ENCODE peak calls at places on chromosomes 4 and X, in five cellular contexts. X, G, F, N and S are unnamed samples.

GRCh38 chrX:106300656-106301055 is 132.6 kb downstream of the PWWP3B start:
- ATAC-seq in G (no peak), N (no peak), F (no peak), X (no peak), S (no peak)

GRCh38 chrX:9291666-9292065 is 173.2 kb upstream of the TBL1X start:
- ATAC-seq in F (no peak), X (no peak), N (no peak), G (no peak), S (no peak)

GRCh38 chrX:71606536-71607216 is 11.6 kb downstream of the CXCR3 start:
- ATAC-seq in N (no peak), X (no peak), F (no peak), G (no peak), S (no peak)

GRCh38 chrX:129701624-129702069 is 37.1 kb upstream of the XPNPEP2 start:
- ATAC-seq in G (no peak), X (peak; percentile 35), N (peak; percentile 17), F (peak; percentile 81), S (peak; percentile 80)

GRCh38 chr4:44725166-44725565 is 1.2 kb downstream of the GNPDA2 start:
- ATAC-seq in F (no peak), X (no peak), N (no peak), G (peak; percentile 10), S (no peak)

GRCh38 chr4:61528595-61528994 is 328.5 kb downstream of the ADGRL3 start:
- ATAC-seq in G (no peak), N (no peak), X (no peak), F (no peak), S (no peak)

GRCh38 chr4:164866817-164867490 is 10.0 kb upstream of the APELA start:
- ATAC-seq in F (no peak), G (no peak), X (no peak), N (no peak), S (no peak)

GRCh38 chr4:6277139-6277802 is 7.6 kb downstream of the WFS1 start:
- ATAC-seq in X (peak; percentile 40), N (peak; percentile 73), F (peak; percentile 36), G (no peak), S (peak; percentile 14)

GRCh38 chr4:79650794-79651431 is 242.9 kb upstream of the GK2 start:
- ATAC-seq in F (no peak), N (no peak), G (no peak), X (no peak), S (peak; percentile 40)

GRCh38 chr4:8835521-8836365 is 35.9 kb downstream of the HMX1 start:
- ATAC-seq in G (no peak), F (no peak), N (no peak), X (no peak), S (no peak)

GRCh38 chrX:133531012-133531411 is 115.7 kb upstream of the GPC4 start:
- ATAC-seq in F (no peak), G (no peak), N (no peak), X (no peak), S (peak; percentile 39)

GRCh38 chrX:150051096-150051495 is 112.8 kb upstream of the EOLA2 start:
- ATAC-seq in N (no peak), G (no peak), F (no peak), X (no peak), S (no peak)

GRCh38 chrX:23901065-23901464 is 6.7 kb downstream of the APOO start:
- ATAC-seq in F (peak; percentile 72), N (peak; percentile 35), X (peak; percentile 20), G (peak; percentile 17), S (no peak)

DNA sequence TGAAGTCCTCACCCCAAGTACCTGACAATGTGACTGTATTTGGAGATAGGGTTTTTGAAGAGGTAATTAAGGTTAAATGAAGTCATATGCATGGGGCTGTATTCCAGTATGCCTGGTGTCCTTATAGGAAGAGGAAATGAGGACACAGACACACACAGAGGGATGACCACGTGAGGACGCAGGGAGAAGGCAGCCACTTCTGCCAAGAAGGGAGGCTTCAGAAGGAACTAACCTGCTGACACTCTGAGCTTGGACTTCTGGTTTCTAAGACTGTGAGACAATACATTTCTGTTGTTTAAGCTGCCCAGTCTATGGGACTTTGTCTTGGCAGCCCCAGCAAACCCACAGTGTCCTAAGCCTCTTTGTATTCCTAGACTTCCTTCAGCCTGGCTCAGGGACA is 3.0 kb upstream of the SLC2A9 start:
- ATAC-seq in G (no peak), N (no peak), F (no peak), X (no peak), S (peak; percentile 17)
- H3K4me1 ChIP-seq in G (peaks cover 2% of the 10 kb centered on the region), N (peaks cover 55% of the 10 kb centered on the region), F (peaks cover 22% of the 10 kb centered on the region), X (no peaks in the 10 kb centered on the region), S (peaks cover 21% of the 10 kb centered on the region)

GRCh38 chr4:156775803-156776202 is 195.8 kb downstream of the PDGFC start:
- ATAC-seq in F (peak; percentile 31), X (no peak), G (no peak), N (peak; percentile 32), S (no peak)
- H3K4me1 ChIP-seq in F (peaks cover 1% of the 10 kb centered on the region), X (peaks cover 7% of the 10 kb centered on the region), G (no peaks in the 10 kb centered on the region), N (peaks cover 20% of the 10 kb centered on the region), S (peaks cover 6% of the 10 kb centered on the region)

DNA sequence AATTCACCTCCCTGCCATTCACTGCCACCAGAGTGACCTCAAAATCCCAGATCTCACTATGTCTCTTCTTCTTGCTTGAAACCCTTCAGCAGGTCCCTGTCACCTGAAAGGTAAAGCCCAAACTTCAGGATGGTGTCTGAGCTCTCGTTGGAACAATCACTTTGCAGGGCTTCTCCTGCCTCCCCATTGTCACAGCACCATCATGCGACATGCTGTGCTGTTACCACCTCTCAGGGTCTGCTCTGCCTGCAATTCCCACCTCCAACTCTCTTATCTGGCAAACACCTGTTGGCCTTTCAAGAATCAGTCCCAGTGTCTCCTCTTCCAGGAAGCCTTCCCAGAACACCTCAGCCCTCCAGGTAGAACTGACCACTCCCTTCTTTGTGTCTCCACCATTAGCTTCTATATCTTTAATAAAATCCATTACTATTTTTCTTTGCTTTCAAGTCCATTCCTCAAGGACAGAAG is 46.2 kb downstream of the SEL1L3 start:
- ATAC-seq in N (no peak), G (no peak), X (no peak), F (no peak), S (no peak)
- H3K4me1 ChIP-seq in N (peaks cover 11% of the 10 kb centered on the region), G (no peaks in the 10 kb centered on the region), X (no peaks in the 10 kb centered on the region), F (no peaks in the 10 kb centered on the region), S (peaks cover 8% of the 10 kb centered on the region)

GRCh38 chrX:115040417-115040816 is 23.0 kb upstream of the IL13RA2 start:
- ATAC-seq in N (no peak), X (no peak), F (no peak), G (no peak), S (no peak)
- H3K4me1 ChIP-seq in N (no peaks in the 10 kb centered on the region), X (no peaks in the 10 kb centered on the region), F (no peaks in the 10 kb centered on the region), G (no peaks in the 10 kb centered on the region), S (no peaks in the 10 kb centered on the region)

GRCh38 chrX:2700405-2701320 is 9.6 kb downstream of the CD99 start:
- ATAC-seq in X (no peak), G (no peak), N (no peak), F (no peak), S (no peak)
- H3K4me1 ChIP-seq in X (no peaks in the 10 kb centered on the region), G (peaks cover 3% of the 10 kb centered on the region), N (peaks cover 97% of the 10 kb centered on the region), F (peaks cover 55% of the 10 kb centered on the region), S (peaks cover 36% of the 10 kb centered on the region)

DNA sequence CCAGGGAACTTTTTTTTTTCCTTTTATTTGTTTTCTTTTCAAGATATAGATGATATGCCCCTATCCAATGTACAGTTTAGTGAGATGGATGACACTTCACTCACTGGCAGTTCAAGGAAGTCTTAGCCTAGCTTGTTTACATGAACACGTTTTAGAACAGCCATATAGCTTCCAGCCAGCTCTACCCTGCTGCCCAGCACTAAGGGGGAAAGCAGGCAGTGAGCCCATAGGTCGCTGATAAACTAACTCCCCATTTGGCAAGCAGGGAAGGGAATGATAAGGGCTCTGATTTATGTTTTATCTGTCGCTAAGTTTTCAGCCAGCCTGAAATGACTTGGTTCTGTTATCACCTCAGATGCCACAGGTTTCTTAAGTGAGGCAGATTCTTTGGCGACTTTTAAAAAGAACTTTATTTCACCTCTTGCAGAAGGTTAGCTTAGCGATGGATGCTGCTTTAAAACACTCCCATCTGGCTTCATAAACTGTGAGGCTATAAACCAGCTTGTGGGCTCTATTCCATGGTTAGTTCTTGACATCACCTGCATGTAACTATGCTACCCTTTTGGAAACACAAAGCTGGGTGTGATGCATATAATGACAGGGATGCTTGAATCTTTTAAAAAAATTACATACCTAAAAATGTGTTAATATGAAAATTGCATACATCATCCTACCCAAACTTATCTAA is 348.4 kb downstream of the FBXO8 start:
- ATAC-seq in N (peak; percentile 50), G (no peak), F (peak; percentile 46), X (no peak), S (no peak)
- H3K4me1 ChIP-seq in N (no peaks in the 10 kb centered on the region), G (no peaks in the 10 kb centered on the region), F (no peaks in the 10 kb centered on the region), X (no peaks in the 10 kb centered on the region), S (peaks cover 47% of the 10 kb centered on the region)

GRCh38 chr4:154727540-154727939 is 16.3 kb upstream of the LRAT start:
- ATAC-seq in G (no peak), F (no peak), X (no peak), N (no peak), S (no peak)

GRCh38 chr4:154736774-154737173 is 7.0 kb upstream of the LRAT start:
- ATAC-seq in G (no peak), F (no peak), N (no peak), X (no peak), S (no peak)

GRCh38 chr4:154732669-154733068 is 11.1 kb upstream of the LRAT start:
- ATAC-seq in X (no peak), N (no peak), F (no peak), G (no peak), S (no peak)

DNA sequence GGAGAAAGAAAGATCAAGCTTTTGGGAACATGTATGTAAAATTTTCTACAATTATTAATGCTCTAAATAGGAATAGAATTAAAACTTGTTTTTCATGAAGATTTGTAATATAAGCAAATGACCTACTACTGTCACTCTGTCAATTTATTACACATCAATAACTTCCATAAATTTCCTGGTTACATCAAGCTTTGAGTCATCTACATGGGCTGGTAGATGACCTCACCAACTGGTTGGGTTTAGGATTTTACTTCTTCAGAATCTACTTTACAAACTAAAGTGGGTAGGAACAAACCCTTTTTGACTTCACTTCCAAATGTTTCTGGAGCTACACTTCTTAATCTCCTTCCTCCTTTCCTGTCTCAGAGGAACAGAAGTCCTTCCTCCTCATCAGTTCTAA is 12.0 kb upstream of the LRAT start:
- ATAC-seq in X (no peak), F (no peak), N (no peak), G (no peak), S (no peak)
- H3K4me1 ChIP-seq in X (no peaks in the 10 kb centered on the region), F (no peaks in the 10 kb centered on the region), N (no peaks in the 10 kb centered on the region), G (no peaks in the 10 kb centered on the region), S (no peaks in the 10 kb centered on the region)

GRCh38 chr4:39714171-39714570 is 16.2 kb downstream of the UBE2K start:
- ATAC-seq in N (no peak), F (no peak), G (no peak), X (no peak), S (peak; percentile 36)
- H3K4me1 ChIP-seq in N (peaks cover 37% of the 10 kb centered on the region), F (peaks cover 7% of the 10 kb centered on the region), G (peaks cover 3% of the 10 kb centered on the region), X (peaks cover 10% of the 10 kb centered on the region), S (no peaks in the 10 kb centered on the region)

DNA sequence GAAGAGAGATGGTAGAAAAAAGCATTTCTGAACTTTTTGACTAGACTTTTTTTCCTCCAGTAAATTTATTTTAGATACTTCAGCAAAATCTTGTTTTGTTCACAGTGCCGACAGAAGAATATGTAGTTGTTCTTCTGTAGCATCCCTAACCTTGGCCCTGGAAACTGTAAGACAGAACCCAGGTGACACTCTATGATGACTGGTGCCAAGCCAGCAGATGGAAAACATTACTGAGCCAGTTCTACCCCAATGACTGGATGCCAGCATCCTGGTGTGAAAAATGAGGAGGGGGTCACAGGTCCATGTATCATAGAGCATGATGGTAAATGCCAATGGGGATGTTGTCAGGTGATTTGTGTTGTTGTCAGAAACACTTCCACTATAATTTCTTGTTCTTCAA is 159.6 kb downstream of the RASL11B start:
- ATAC-seq in X (no peak), G (no peak), F (no peak), N (no peak), S (no peak)
- H3K4me1 ChIP-seq in X (peaks cover 15% of the 10 kb centered on the region), G (peaks cover 14% of the 10 kb centered on the region), F (peaks cover 6% of the 10 kb centered on the region), N (peaks cover 33% of the 10 kb centered on the region), S (peaks cover 24% of the 10 kb centered on the region)